ENCODE peak calls at places on chromosome 17, in four cellular contexts. U is fibroblast of lung; B is CD8-positive, alpha-beta T cell; F is HFFc6. W is an unnamed sample.

GRCh38 chr17:50414808-50415207 is 11.2 kb upstream of the ACSF2 start:
- DNase-seq in F (no peak), B (no peak), U (no peak), W (no peak)

GRCh38 chr17:28725166-28725659 is 820 bp downstream of the TLCD1 start:
- DNase-seq in U (peak), B (no peak), F (peak), W (no peak)

GRCh38 chr17:59391026-59391425 is 59.6 kb downstream of the YPEL2 start:
- DNase-seq in B (no peak), U (no peak), F (no peak), W (no peak)

GRCh38 chr17:81150379-81151038 is 14.8 kb upstream of the PVALEF start:
- DNase-seq in U (no peak), B (no peak), F (no peak), W (no peak)

GRCh38 chr17:2722611-2723010 is 11.0 kb upstream of the CLUH start:
- DNase-seq in B (no peak), F (no peak), U (no peak), W (no peak)

GRCh38 chr17:29733151-29733550 is 110.4 kb upstream of the CORO6 start:
- DNase-seq in F (peak), U (no peak), B (no peak), W (no peak)

GRCh38 chr17:83131268-83132011 is 52.0 kb downstream of the METRNL start:
- DNase-seq in F (no peak), B (no peak), U (no peak), W (no peak)

GRCh38 chr17:78526231-78527025 is 50.8 kb downstream of the DNAH17 start:
- DNase-seq in F (no peak), B (no peak), U (no peak), W (no peak)

GRCh38 chr17:27415090-27415795 is 41.0 kb upstream of the KSR1 start:
- DNase-seq in B (no peak), F (no peak), U (no peak), W (no peak)

GRCh38 chr17:81923302-81924260 is 4.0 kb downstream of the MAFG start:
- DNase-seq in B (no peak), F (peak), U (peak), W (no peak)

GRCh38 chr17:10048951-10049350 is 143.9 kb upstream of the RCVRN start:
- DNase-seq in U (no peak), B (no peak), F (no peak), W (no peak)

GRCh38 chr17:44061446-44061845 is 5.0 kb downstream of the LSM12 start:
- DNase-seq in U (no peak), B (no peak), F (no peak), W (no peak)

GRCh38 chr17:8151641-8152111 is 528 bp downstream of the PER1 start:
- DNase-seq in F (peak), B (peak), U (peak), W (no peak)

GRCh38 chr17:44086364-44087311 is 16.1 kb downstream of the G6PC3 start:
- DNase-seq in F (peak), U (peak), B (peak), W (peak)

GRCh38 chr17:41322264-41322902 is 6.9 kb upstream of the KRTAP17-1 start:
- DNase-seq in F (peak), B (peak), U (peak), W (peak)

GRCh38 chr17:33038740-33039139 is 47.1 kb downstream of the SPACA3 start:
- DNase-seq in B (no peak), U (peak), F (no peak), W (peak)

GRCh38 chr17:40536731-40537171 is 28.5 kb downstream of the CCR7 start:
- DNase-seq in B (no peak), F (no peak), U (peak), W (peak)

GRCh38 chr17:151886-152859 is 14.8 kb downstream of the SCGB1C2 start:
- DNase-seq in B (no peak), U (peak), F (peak), W (no peak)

GRCh38 chr17:4861052-4861451 is 27.9 kb downstream of the MINK1 start:
- DNase-seq in U (no peak), B (no peak), F (no peak), W (no peak)

GRCh38 chr17:4951486-4951885 is 567 bp downstream of the ENO3 start:
- DNase-seq in B (no peak), U (no peak), F (no peak), W (no peak)

GRCh38 chr17:64315032-64315490 is 52.0 kb upstream of the TEX2 start:
- DNase-seq in F (no peak), U (no peak), B (no peak), W (peak)

GRCh38 chr17:8020251-8020650 is 17.8 kb downstream of the GUCY2D start:
- DNase-seq in U (no peak), F (no peak), B (no peak), W (no peak)

GRCh38 chr17:14318906-14319205 is 18.0 kb downstream of the HS3ST3B1 start:
- DNase-seq in F (no peak), B (no peak), U (no peak), W (no peak)

GRCh38 chr17:73091410-73091769 is 1.1 kb downstream of the SLC39A11 start:
- DNase-seq in B (no peak), U (no peak), F (no peak), W (no peak)

GRCh38 chr17:28347261-28347891 is 10.0 kb downstream of the POLDIP2 start:
- DNase-seq in B (no peak), F (peak), U (peak), W (peak)

GRCh38 chr17:28545787-28546415 is 6.5 kb downstream of the UNC119 start:
- DNase-seq in U (no peak), B (no peak), F (no peak), W (no peak)

DNA sequence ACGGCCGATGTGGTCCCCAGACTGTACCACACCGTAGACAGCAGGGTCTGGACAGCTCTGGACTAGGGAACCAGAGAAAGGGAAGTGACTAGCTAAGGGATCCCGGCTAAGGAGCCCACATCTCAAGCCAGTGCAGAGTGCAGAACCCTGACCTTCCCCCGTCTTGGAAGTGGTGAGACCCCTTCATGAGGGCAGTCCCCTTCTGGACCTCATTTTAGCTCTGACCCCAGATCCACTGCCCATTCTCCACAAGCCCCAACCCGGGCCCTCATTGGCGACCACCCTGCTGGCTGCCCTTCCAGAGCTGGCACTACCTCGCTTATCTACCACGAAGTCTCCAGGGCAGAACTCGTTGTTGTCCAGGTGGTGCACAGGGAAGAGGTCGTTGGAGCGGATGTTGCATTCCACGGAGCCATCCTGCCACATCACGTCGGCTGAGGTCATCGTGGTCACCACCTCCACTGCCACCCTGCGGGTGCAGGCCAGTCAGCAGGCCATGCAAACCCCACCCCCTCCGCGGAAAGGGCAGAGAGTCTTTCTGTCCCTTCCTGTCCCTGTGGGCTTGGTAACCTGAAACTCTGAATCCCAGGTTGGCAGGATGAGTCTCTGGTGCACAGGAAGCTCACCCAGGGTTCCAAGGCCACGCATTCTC is 14.2 kb downstream of the SPHK1 start:
- DNase-seq in F (no peak), B (no peak), U (no peak), W (no peak)
- TF ChIP-seq CTCF in F (no peak), B (no peak), U (no peak), W (no peak)

GRCh38 chr17:62180772-62181171 is 115.7 kb upstream of the MED13 start:
- DNase-seq in U (no peak), F (no peak), B (no peak), W (no peak)

GRCh38 chr17:62178579-62178978 is 113.5 kb upstream of the MED13 start:
- DNase-seq in F (peak), U (peak), B (no peak), W (no peak)

DNA sequence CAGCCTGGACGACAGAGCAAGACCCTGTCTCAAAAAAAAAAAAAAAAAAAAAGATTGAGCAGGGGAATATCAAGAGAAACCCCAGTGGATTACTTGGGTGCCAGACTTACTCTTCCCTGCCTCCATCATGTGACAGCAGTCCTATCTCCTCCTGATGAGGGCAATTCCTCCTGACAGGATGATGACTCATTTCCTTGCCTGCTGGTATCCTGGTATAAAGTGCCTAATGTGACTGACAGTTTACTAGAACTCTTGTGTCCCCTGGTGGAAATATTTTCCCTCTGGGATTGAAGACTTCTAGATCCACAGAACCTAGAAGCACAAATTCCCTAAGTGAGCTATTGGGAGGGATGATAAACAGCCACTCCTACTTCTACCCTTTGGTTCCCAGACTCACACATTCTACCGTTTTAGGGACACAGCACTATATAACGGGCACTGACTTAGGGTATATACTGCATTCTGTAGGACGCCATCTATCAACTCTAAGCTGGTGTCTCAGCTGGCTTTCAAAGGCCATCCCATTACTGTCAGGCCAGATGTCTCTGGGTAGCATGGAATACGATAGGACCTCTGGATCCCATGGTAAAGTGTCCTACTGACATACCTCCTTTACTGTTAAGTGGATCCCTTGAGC is 114.6 kb upstream of the MED13 start:
- DNase-seq in B (no peak), U (peak), F (peak), W (no peak)
- TF ChIP-seq CTCF in B (no peak), U (no peak), F (no peak), W (no peak)

GRCh38 chr17:68512247-68512966 is at the start of gene PRKAR1A:
- DNase-seq in U (peak), B (peak), F (peak), W (peak)
- TF ChIP-seq CTCF in U (no peak), B (no peak), F (peak), W (no peak)

DNA sequence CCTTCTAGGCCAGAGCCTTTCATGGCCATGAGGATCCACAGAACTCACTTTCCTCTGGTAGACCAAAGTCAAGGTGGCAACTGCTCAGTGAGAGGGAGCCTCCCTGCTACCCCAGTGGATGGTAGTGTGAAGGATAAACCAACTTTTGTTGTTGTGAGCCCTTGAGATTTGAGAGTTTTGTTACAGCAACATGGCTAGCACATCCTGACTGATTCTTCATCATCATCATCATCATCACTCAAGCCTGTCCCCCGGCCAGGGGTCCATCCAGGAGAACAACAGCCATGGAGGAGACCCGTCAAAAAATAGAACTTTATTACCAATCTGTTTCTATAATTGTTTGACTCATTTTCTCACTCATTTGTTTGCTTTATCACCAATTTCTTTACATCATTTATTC is 23.7 kb downstream of the RAI1 start:
- DNase-seq in B (no peak), F (no peak), U (no peak), W (no peak)
- TF ChIP-seq CTCF in B (no peak), F (no peak), U (no peak), W (no peak)

GRCh38 chr17:31289790-31290189 is 7.2 kb downstream of the OMG start:
- DNase-seq in B (no peak), U (no peak), F (no peak), W (no peak)

GRCh38 chr17:31294839-31295488 is 2.1 kb downstream of the OMG start:
- DNase-seq in F (no peak), B (no peak), U (peak), W (no peak)

GRCh38 chr17:31293586-31293985 is 3.5 kb downstream of the OMG start:
- DNase-seq in U (peak), B (no peak), F (no peak), W (no peak)

GRCh38 chr17:31294231-31294630 is 2.8 kb downstream of the OMG start:
- DNase-seq in U (no peak), F (no peak), B (no peak), W (no peak)

GRCh38 chr17:31291820-31292219 is 5.2 kb downstream of the OMG start:
- DNase-seq in U (no peak), F (no peak), B (no peak), W (no peak)
- TF ChIP-seq CTCF in U (no peak), F (no peak), B (no peak), W (no peak)

GRCh38 chr17:76179496-76180467 is 38.7 kb upstream of the FOXJ1 start:
- DNase-seq in F (no peak), U (no peak), B (peak), W (no peak)
- TF ChIP-seq CTCF in F (no peak), U (no peak), B (peak), W (peak)

DNA sequence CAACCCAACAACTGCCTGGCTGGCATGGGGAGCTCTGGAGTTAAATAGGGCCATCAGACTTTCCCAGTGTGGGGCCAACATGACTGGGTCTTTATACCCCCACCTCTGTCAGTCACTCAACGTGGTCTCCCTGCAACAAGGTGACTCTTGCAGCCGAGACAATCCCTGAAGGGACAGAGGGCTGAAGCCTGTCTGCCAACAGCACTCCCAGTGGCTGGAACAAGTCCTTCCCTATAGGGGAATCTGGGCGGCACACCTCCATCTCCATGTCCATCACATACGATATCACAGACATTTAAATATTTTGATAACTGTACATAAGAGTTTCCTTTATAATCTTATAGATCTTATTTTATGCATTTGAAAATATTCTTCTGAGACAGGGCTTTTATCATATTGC is 4.8 kb upstream of the MAPT start:
- DNase-seq in F (no peak), B (no peak), U (no peak), W (no peak)
- TF ChIP-seq CTCF in F (peak), B (no peak), U (no peak), W (no peak)

W was measured in AG09319.